ENCODE peak calls at places on chromosomes 5 and 9, in nine cellular contexts. Z is brain microvascular endothelial cell; B is omental fat pad; N is stimulated activated CD4-positive, alpha-beta T cell treated with anti-CD3 and anti-CD28 coated beads, Interleukin-4, amount 100 ng/mL, for 1 hour; J is NCI-H460; G is body of pancreas; T is DMS79 treated with DMSO at 0.1 percent for 48 hours; U is stimulated activated CD8-positive, alpha-beta memory T cell treated with anti-CD3 and anti-CD28 coated beads, Interleukin-2, amount 100 ng/mL, for 48 hours; C is NCI-H2029. M is an unnamed sample.

GRCh38 chr5:111511174-111512025 is 935 bp downstream of the STARD4 start:
- DNase-seq in B (no peak), U (peak), C (no peak), T (no peak), J (no peak), Z (no peak), G (no peak), N (no peak), M (no peak)

GRCh38 chr5:111463304-111463703 is 49.0 kb downstream of the STARD4 start:
- DNase-seq in G (no peak), Z (no peak), N (no peak), B (no peak), U (no peak), C (no peak), J (no peak), T (peak), M (no peak)

GRCh38 chr5:154194348-154195329 is 4.1 kb downstream of the GALNT10 start:
- DNase-seq in Z (no peak), B (no peak), J (no peak), T (peak), N (no peak), C (no peak), G (no peak), U (no peak), M (no peak)

GRCh38 chr5:72842816-72843215 is 26.4 kb downstream of the TNPO1 start:
- DNase-seq in B (no peak), N (no peak), Z (peak), T (no peak), U (no peak), C (peak), G (no peak), J (peak), M (no peak)

GRCh38 chr9:105216440-105217178 is 27.8 kb upstream of the SLC44A1 start:
- DNase-seq in B (no peak), Z (no peak), N (no peak), U (no peak), C (no peak), J (no peak), T (no peak), G (no peak), M (no peak)

GRCh38 chr9:5712651-5713360 is 83.9 kb downstream of the RIC1 start:
- DNase-seq in C (no peak), T (no peak), N (no peak), J (no peak), Z (no peak), G (no peak), U (no peak), B (no peak), M (peak)

GRCh38 chr9:127300886-127301447 is 36.4 kb downstream of the GARNL3 start:
- DNase-seq in J (no peak), Z (no peak), N (no peak), B (no peak), G (no peak), C (no peak), T (no peak), U (no peak), M (no peak)

GRCh38 chr5:124748687-124749594 is 2.5 kb upstream of the ZNF608 start:
- DNase-seq in N (no peak), J (peak), Z (peak), B (no peak), T (peak), G (peak), U (no peak), C (peak), M (peak)

GRCh38 chr5:129115680-129116079 is 21.1 kb downstream of the ISOC1 start:
- DNase-seq in C (no peak), Z (no peak), G (no peak), J (no peak), B (no peak), T (no peak), N (no peak), U (no peak), M (no peak)

GRCh38 chr5:171201285-171201684 is 107.8 kb upstream of the TLX3 start:
- DNase-seq in G (no peak), N (no peak), C (no peak), J (no peak), T (peak), B (no peak), U (no peak), Z (no peak), M (no peak)

GRCh38 chr5:174560861-174561260 is 163.5 kb upstream of the MSX2 start:
- DNase-seq in Z (no peak), C (no peak), B (no peak), U (no peak), J (no peak), G (no peak), N (no peak), T (no peak), M (no peak)

GRCh38 chr5:45279109-45279508 is 417.1 kb downstream of the HCN1 start:
- DNase-seq in J (no peak), T (no peak), C (no peak), Z (no peak), N (no peak), U (no peak), B (no peak), G (no peak), M (no peak)

GRCh38 chr9:114770991-114771390 is 34.8 kb downstream of the TNFSF15 start:
- DNase-seq in N (no peak), U (no peak), G (no peak), Z (no peak), B (no peak), J (no peak), C (no peak), T (no peak), M (no peak)

GRCh38 chr5:142769251-142769792 is 855 bp upstream of the ARHGAP26 start:
- DNase-seq in Z (peak), U (no peak), T (no peak), C (no peak), B (no peak), N (peak), G (no peak), J (no peak), M (no peak)

GRCh38 chr5:178651046-178651810 is 24.4 kb upstream of the CLK4 start:
- DNase-seq in Z (peak), J (no peak), C (no peak), G (no peak), U (no peak), T (no peak), B (no peak), N (no peak), M (no peak)

GRCh38 chr9:27413507-27414214 is 110.4 kb upstream of the IFNK start:
- DNase-seq in N (no peak), J (no peak), C (no peak), Z (no peak), U (no peak), B (no peak), G (no peak), T (no peak), M (no peak)